ENCODE peak calls at places on chromosomes 16 and 17, in nine cellular contexts. A is renal cortical epithelial cell; B is coronary artery; E is CD8-positive, alpha-beta T cell; G is RWPE2; C is sigmoid colon; K is activated T-helper 1 cell treated with anti-CD3 and anti-CD28 coated beads, Interleukin-2, amount 50 U/mL, for 16 hours; N is WERI-Rb-1; O is NCI-H1092. U is an unnamed sample.
A peak's percentile ranks its signal among the peaks of the same experiment; 100 is the strongest.

GRCh38 chr16:51121850-51122249 is 29.2 kb downstream of the SALL1 start:
- DNase-seq in C (no peak), O (no peak), G (no peak), K (no peak), A (no peak), E (no peak), B (no peak), N (no peak), U (no peak)

GRCh38 chr17:17492085-17492484 is 4.1 kb downstream of the RASD1 start:
- DNase-seq in O (no peak), N (no peak), E (no peak), K (no peak), G (no peak), A (no peak), C (peak; percentile 30), B (no peak), U (no peak)

GRCh38 chr17:50835563-50836231 is at the start of gene WFIKKN2:
- DNase-seq in E (no peak), N (no peak), A (no peak), G (peak; percentile 61), K (no peak), C (peak; percentile 62), B (peak; percentile 69), O (no peak), U (no peak)

GRCh38 chr17:57295526-57296023 is 39.3 kb downstream of the MSI2 start:
- DNase-seq in E (no peak), N (no peak), K (no peak), O (no peak), A (peak; percentile 53), B (no peak), C (no peak), G (no peak), U (no peak)

GRCh38 chr17:10072086-10072485 is 126.3 kb downstream of the GAS7 start:
- DNase-seq in B (no peak), G (no peak), O (no peak), A (no peak), N (no peak), E (no peak), K (no peak), C (peak; percentile 37), U (no peak)

GRCh38 chr16:59470556-59470955 is 736.4 kb upstream of the GOT2 start:
- DNase-seq in C (no peak), B (no peak), A (no peak), N (no peak), G (no peak), O (no peak), E (no peak), K (no peak), U (no peak)

GRCh38 chr17:50181601-50182345 is 16.0 kb downstream of the SGCA start:
- DNase-seq in A (no peak), G (no peak), E (no peak), K (no peak), B (no peak), O (no peak), C (no peak), N (no peak), U (peak; percentile 79)

GRCh38 chr17:2794116-2794803 is 2.0 kb upstream of the RAP1GAP2 start:
- DNase-seq in N (no peak), G (no peak), C (no peak), E (no peak), B (no peak), O (no peak), K (no peak), A (no peak), U (no peak)

GRCh38 chr17:66459811-66460270 is 157.4 kb downstream of the PRKCA start:
- DNase-seq in E (no peak), B (no peak), K (no peak), N (no peak), A (peak; percentile 99), O (no peak), G (peak; percentile 83), C (peak; percentile 92), U (peak; percentile 99)

GRCh38 chr17:40035162-40035559 is 19.0 kb downstream of the MED24 start:
- DNase-seq in G (no peak), B (no peak), A (no peak), E (no peak), O (no peak), N (peak; percentile 79), C (no peak), K (no peak), U (peak; percentile 62)

GRCh38 chr16:9311303-9311954 is 220.0 kb downstream of the HAPSTR1 start:
- DNase-seq in K (no peak), N (peak; percentile 55), B (no peak), C (no peak), A (no peak), G (no peak), E (no peak), O (no peak), U (no peak)

GRCh38 chr16:81730090-81731051 is 48.7 kb upstream of the PLCG2 start:
- DNase-seq in E (peak; percentile 42), G (no peak), N (peak; percentile 73), A (peak; percentile 90), K (peak; percentile 37), B (peak; percentile 87), O (peak; percentile 86), C (peak; percentile 95), U (peak; percentile 72)

GRCh38 chr17:83155128-83156081 is 76.0 kb downstream of the METRNL start:
- DNase-seq in E (no peak), A (no peak), O (no peak), N (no peak), C (peak; percentile 83), G (peak; percentile 33), K (no peak), B (peak; percentile 76), U (peak; percentile 90)

GRCh38 chr17:62706598-62707424 is 79.3 kb downstream of the MRC2 start:
- DNase-seq in B (no peak), C (no peak), G (peak; percentile 55), O (no peak), N (no peak), E (no peak), K (no peak), A (no peak), U (no peak)

GRCh38 chr17:7294614-7295153 is at the start of gene YBX2:
- DNase-seq in K (peak; percentile 35), B (no peak), E (peak; percentile 58), C (no peak), G (peak; percentile 90), A (no peak), O (peak; percentile 56), N (peak; percentile 96), U (no peak)

GRCh38 chr17:43875476-43876147 is 28.6 kb downstream of the CD300LG start:
- DNase-seq in A (no peak), G (no peak), N (no peak), O (no peak), C (no peak), E (no peak), K (no peak), B (no peak), U (no peak)

GRCh38 chr17:46167267-46167666 is 26.0 kb downstream of the KANSL1 start:
- DNase-seq in E (no peak), B (no peak), A (no peak), G (no peak), O (no peak), C (no peak), K (no peak), N (no peak), U (no peak)

GRCh38 chr16:9763505-9763904 is 418.7 kb downstream of the GRIN2A start:
- DNase-seq in K (no peak), G (no peak), A (no peak), O (no peak), N (no peak), B (no peak), C (no peak), E (no peak), U (no peak)

GRCh38 chr17:68600881-68601564 is at the start of gene FAM20A:
- DNase-seq in E (no peak), O (peak; percentile 49), C (no peak), N (peak; percentile 35), G (no peak), A (no peak), K (no peak), B (no peak), U (no peak)

GRCh38 chr16:85446846-85447656 is 166.1 kb upstream of the GSE1 start:
- DNase-seq in K (no peak), N (peak; percentile 58), G (no peak), C (no peak), O (no peak), E (no peak), A (no peak), B (no peak), U (no peak)

GRCh38 chr17:67606471-67606870 is 111.3 kb upstream of the NOL11 start:
- DNase-seq in B (no peak), E (no peak), C (no peak), K (no peak), N (no peak), G (no peak), A (no peak), O (peak; percentile 65), U (no peak)

GRCh38 chr16:88686062-88686438 is 257 bp downstream of the SNAI3 start:
- DNase-seq in E (no peak), K (no peak), A (no peak), B (no peak), G (no peak), N (no peak), C (no peak), O (no peak), U (no peak)

GRCh38 chr17:229130-229944 is 47.9 kb upstream of the DOC2B start:
- DNase-seq in E (no peak), G (peak; percentile 19), K (no peak), A (no peak), C (peak; percentile 58), N (no peak), O (no peak), B (no peak), U (no peak)

GRCh38 chr17:75720656-75721462 is at the start of gene ITGB4:
- DNase-seq in B (no peak), E (peak; percentile 53), N (peak; percentile 62), A (peak; percentile 32), G (peak; percentile 98), O (no peak), C (no peak), K (peak; percentile 35), U (no peak)

GRCh38 chr17:74604200-74604599 is 12.1 kb upstream of the CD300LD start:
- DNase-seq in O (no peak), A (peak; percentile 2), E (no peak), N (no peak), B (no peak), G (no peak), K (no peak), C (no peak), U (no peak)

GRCh38 chr17:31499771-31500554 is 108.5 kb downstream of the RAB11FIP4 start:
- DNase-seq in B (no peak), C (no peak), E (no peak), K (no peak), N (peak; percentile 75), A (peak; percentile 78), G (no peak), O (no peak), U (peak; percentile 18)

GRCh38 chr17:58006924-58007780 is at the start of gene SRSF1:
- DNase-seq in B (peak; percentile 97), A (peak; percentile 89), G (peak; percentile 98), E (peak; percentile 97), O (peak; percentile 98), K (peak; percentile 94), N (peak; percentile 99), C (peak; percentile 99), U (peak; percentile 98)

GRCh38 chr17:16286947-16287562 is 66.2 kb downstream of the CENPV start:
- DNase-seq in G (no peak), K (no peak), N (no peak), A (no peak), C (peak; percentile 65), E (no peak), O (no peak), B (peak; percentile 79), U (peak; percentile 77)

GRCh38 chr17:45867702-45868101 is 23.0 kb downstream of the SPPL2C start:
- DNase-seq in G (no peak), O (no peak), A (no peak), N (no peak), B (no peak), E (no peak), C (no peak), K (no peak), U (no peak)

GRCh38 chr17:9148908-9149536 is 127.7 kb downstream of the NTN1 start:
- DNase-seq in A (no peak), G (no peak), K (no peak), N (no peak), B (no peak), O (no peak), C (no peak), E (no peak), U (no peak)

GRCh38 chr16:79628501-79628975 is 28.0 kb upstream of the MAF start:
- DNase-seq in G (peak; percentile 88), E (peak; percentile 21), K (no peak), C (no peak), B (no peak), N (no peak), A (peak; percentile 80), O (no peak), U (peak; percentile 22)

U was measured in fibroblast of mammary gland.